ENCODE peak calls at places on chromosomes 5 and 9, in ten cellular contexts. K, U, X, A, P, O, D, T, R and Q are unnamed samples.

GRCh38 chr9:4796988-4797956 is 4.5 kb downstream of the RCL1 start:
- DNase-seq in K (no peak), U (no peak), X (no peak), A (peak; percentile 71), P (peak; percentile 39), O (no peak), D (peak; percentile 13), T (no peak), R (no peak), Q (no peak)

GRCh38 chr5:91257301-91257700 is 125.8 kb downstream of the ARRDC3 start:
- DNase-seq in K (no peak), U (no peak), X (no peak), A (no peak), P (no peak), O (no peak), D (no peak), T (no peak), R (no peak), Q (no peak)

GRCh38 chr9:118732998-118733397 is 636.2 kb downstream of the BRINP1 start:
- DNase-seq in K (no peak), U (no peak), X (no peak), A (no peak), P (no peak), O (no peak), D (no peak), T (no peak), R (no peak), Q (no peak)

GRCh38 chr5:90909091-90909503 is 350.5 kb downstream of the ADGRV1 start:
- DNase-seq in K (no peak), U (no peak), X (no peak), A (no peak), P (no peak), O (no peak), D (no peak), T (no peak), R (no peak), Q (peak; percentile 31)

GRCh38 chr5:105885266-105885665 is 1785.5 kb downstream of the EFNA5 start:
- DNase-seq in K (no peak), U (no peak), X (no peak), A (peak; percentile 24), P (no peak), O (no peak), D (no peak), T (no peak), R (no peak), Q (no peak)

GRCh38 chr5:12854386-12854785 is 950.1 kb upstream of the CTNND2 start:
- DNase-seq in K (no peak), U (no peak), X (no peak), A (no peak), P (no peak), O (no peak), D (no peak), T (no peak), R (no peak), Q (no peak)

GRCh38 chr5:16456103-16456832 is 9.3 kb downstream of the ZNF622 start:
- DNase-seq in K (peak; percentile 74), U (peak; percentile 29), X (no peak), A (peak; percentile 81), P (no peak), O (peak; percentile 57), D (peak; percentile 59), T (no peak), R (peak; percentile 66), Q (peak; percentile 22)

GRCh38 chr5:72601861-72602260 is 94.7 kb upstream of the ZNF366 start:
- DNase-seq in K (no peak), U (no peak), X (no peak), A (no peak), P (no peak), O (no peak), D (no peak), T (no peak), R (no peak), Q (no peak)

GRCh38 chr5:73201547-73202513 is 28.8 kb downstream of the TMEM174 start:
- DNase-seq in K (peak; percentile 49), U (peak; percentile 80), X (peak; percentile 65), A (peak; percentile 78), P (peak; percentile 96), O (peak; percentile 69), D (peak; percentile 62), T (peak; percentile 80), R (peak; percentile 90), Q (peak; percentile 83)

GRCh38 chr9:137463194-137463930 is 4.2 kb upstream of the NSMF start:
- DNase-seq in K (no peak), U (no peak), X (no peak), A (no peak), P (no peak), O (peak; percentile 19), D (no peak), T (no peak), R (peak; percentile 57), Q (no peak)

GRCh38 chr5:141841781-141842180 is 36.4 kb downstream of the PCDH1 start:
- DNase-seq in K (no peak), U (no peak), X (no peak), A (no peak), P (peak; percentile 83), O (no peak), D (no peak), T (peak; percentile 88), R (peak; percentile 89), Q (no peak)

GRCh38 chr5:90709323-90710148 is 150.9 kb downstream of the ADGRV1 start:
- DNase-seq in K (peak; percentile 27), U (peak; percentile 35), X (no peak), A (peak; percentile 63), P (peak; percentile 29), O (no peak), D (no peak), T (peak; percentile 30), R (no peak), Q (peak; percentile 37)

GRCh38 chr5:67052034-67052433 is 144.6 kb downstream of the CD180 start:
- DNase-seq in K (no peak), U (no peak), X (no peak), A (peak; percentile 37), P (no peak), O (no peak), D (no peak), T (no peak), R (no peak), Q (no peak)

GRCh38 chr5:150142189-150142788 is 13.4 kb downstream of the PDGFRB start:
- DNase-seq in K (no peak), U (no peak), X (no peak), A (no peak), P (no peak), O (no peak), D (no peak), T (no peak), R (no peak), Q (no peak)

GRCh38 chr9:91817493-91818225 is 132.4 kb downstream of the ROR2 start:
- DNase-seq in K (no peak), U (no peak), X (no peak), A (peak; percentile 89), P (no peak), O (no peak), D (no peak), T (no peak), R (no peak), Q (peak; percentile 67)

GRCh38 chr5:75089137-75089536 is 36.8 kb upstream of the GCNT4 start:
- DNase-seq in K (peak; percentile 84), U (no peak), X (no peak), A (peak; percentile 7), P (no peak), O (no peak), D (no peak), T (no peak), R (no peak), Q (no peak)

GRCh38 chr9:85040141-85040540 is 370.6 kb downstream of the NTRK2 start:
- DNase-seq in K (no peak), U (no peak), X (no peak), A (no peak), P (no peak), O (no peak), D (no peak), T (no peak), R (no peak), Q (no peak)

GRCh38 chr5:51398875-51399635 is 15.8 kb downstream of the ISL1 start:
- DNase-seq in K (no peak), U (no peak), X (no peak), A (no peak), P (no peak), O (no peak), D (no peak), T (no peak), R (no peak), Q (no peak)
- H3K27ac ChIP-seq in K (no peak overlapping the region), U (no peak overlapping the region), X (no peak overlapping the region), A (no peak overlapping the region), P (no peak overlapping the region), O (no peak overlapping the region), D (no peak overlapping the region), T (no peak overlapping the region), R (no peak overlapping the region), Q (no peak overlapping the region)

DNA sequence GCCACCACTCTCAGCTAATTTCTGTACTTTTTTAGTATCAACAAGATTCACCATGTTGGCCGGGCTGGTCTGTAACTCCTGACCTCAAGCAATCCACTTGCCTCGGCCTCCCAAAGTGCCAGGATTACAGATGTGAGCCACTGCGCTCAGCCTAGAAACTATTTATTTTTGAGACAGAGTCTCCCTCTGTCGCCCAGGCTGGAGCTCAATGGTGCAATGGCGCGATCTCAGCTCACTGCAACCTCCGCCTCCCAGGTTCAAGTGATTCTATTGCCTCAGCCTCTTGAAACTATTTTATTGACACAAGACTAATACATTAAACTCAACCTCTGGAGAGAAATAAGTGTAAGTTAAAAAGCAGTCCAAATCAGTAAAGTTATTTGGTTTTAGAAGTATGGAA is 34.0 kb downstream of the IL6ST start:
- DNase-seq in K (no peak), U (no peak), X (no peak), A (no peak), P (no peak), O (no peak), D (no peak), T (no peak), R (peak; percentile 71), Q (no peak)
- H3K36me3 ChIP-seq in K (peaks cover 24% of the 10 kb centered on the region), U (no peaks in the 10 kb centered on the region), X (peaks cover 98% of the 10 kb centered on the region), A (peaks cover 71% of the 10 kb centered on the region), P (peaks cover 6% of the 10 kb centered on the region), O (no peaks in the 10 kb centered on the region), D (peaks cover 31% of the 10 kb centered on the region), T (peaks cover 81% of the 10 kb centered on the region), R (peaks cover 95% of the 10 kb centered on the region), Q (no peaks in the 10 kb centered on the region)

GRCh38 chr9:121107041-121107440 is 32.3 kb downstream of the CNTRL start:
- DNase-seq in K (peak; percentile 39), U (peak; percentile 9), X (no peak), A (peak; percentile 8), P (no peak), O (no peak), D (peak; percentile 45), T (no peak), R (no peak), Q (no peak)
- H3K27ac ChIP-seq in K (no peak overlapping the region), U (no peak overlapping the region), X (no peak overlapping the region), A (no peak overlapping the region), P (no peak overlapping the region), O (peak overlapping the region; percentile 47), D (no peak overlapping the region), T (no peak overlapping the region), R (no peak overlapping the region), Q (no peak overlapping the region)

DNA sequence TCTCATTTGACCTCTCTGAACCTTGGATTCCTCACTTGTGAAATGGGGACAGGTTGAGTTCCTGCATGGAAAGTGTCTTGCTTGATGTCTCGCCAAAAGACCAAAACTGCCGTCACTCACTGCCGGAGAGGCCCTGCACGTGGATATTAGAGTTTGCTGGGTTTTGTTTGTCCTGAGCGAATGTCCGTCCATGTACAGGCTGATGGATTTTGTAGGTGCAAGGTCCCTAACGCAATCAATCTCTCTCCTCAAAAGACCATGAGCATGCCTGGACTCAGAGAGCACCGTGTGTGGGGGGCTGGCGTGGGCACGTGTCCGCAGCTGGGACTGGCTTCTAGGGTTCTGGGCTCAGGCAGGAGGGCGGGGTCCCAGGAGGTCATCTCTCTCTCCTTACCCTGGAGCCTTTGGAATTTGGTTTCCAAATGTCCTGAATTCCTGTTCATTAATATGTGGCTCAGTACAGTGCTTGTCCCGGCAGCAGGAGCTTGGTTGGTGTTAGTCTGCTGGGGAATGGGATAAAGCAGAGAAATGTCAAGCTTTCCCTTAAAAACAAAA is 146.0 kb upstream of the IER5L start:
- DNase-seq in K (no peak), U (no peak), X (no peak), A (no peak), P (no peak), O (no peak), D (no peak), T (no peak), R (peak; percentile 42), Q (no peak)
- H3K36me3 ChIP-seq in K (no peaks in the 10 kb centered on the region), U (no peaks in the 10 kb centered on the region), X (no peaks in the 10 kb centered on the region), A (no peaks in the 10 kb centered on the region), P (no peaks in the 10 kb centered on the region), O (no peaks in the 10 kb centered on the region), D (no peaks in the 10 kb centered on the region), T (no peaks in the 10 kb centered on the region), R (no peaks in the 10 kb centered on the region), Q (no peaks in the 10 kb centered on the region)